ENCODE peak calls at places on chromosomes 12 and 14, in ten cellular contexts. Y is HCT116; P is fibroblast of lung; K is fibroblast of mammary gland; W is AG04450; O is A549; U is tibial nerve; X is OCI-LY7; R is CD8-positive, alpha-beta T cell; H is GM12878. B is an unnamed sample.

GRCh38 chr14:104335176-104335575 is 196.8 kb downstream of the KIF26A start:
- DNase-seq in Y (no peak), P (no peak), K (no peak), W (no peak), O (no peak), U (no peak), X (no peak), R (no peak), H (no peak), B (no peak)

GRCh38 chr14:63745858-63746425 is 18.1 kb upstream of the SGPP1 start:
- DNase-seq in Y (no peak), P (no peak), K (no peak), W (no peak), O (no peak), U (peak; percentile 29), X (peak; percentile 80), R (no peak), H (peak; percentile 80), B (no peak)

GRCh38 chr12:19771858-19772257 is 332.6 kb downstream of the AEBP2 start:
- DNase-seq in Y (no peak), P (peak; percentile 98), K (peak; percentile 51), W (peak; percentile 36), O (no peak), U (no peak), X (no peak), R (no peak), H (no peak), B (peak; percentile 99)

GRCh38 chr12:113465808-113466769 is 5.6 kb downstream of the LHX5 start:
- DNase-seq in Y (no peak), P (no peak), K (no peak), W (no peak), O (no peak), U (no peak), X (no peak), R (no peak), H (no peak), B (no peak)

GRCh38 chr12:1518763-1519516 is 75.4 kb downstream of the FBXL14 start:
- DNase-seq in Y (peak; percentile 32), P (peak; percentile 94), K (peak; percentile 92), W (peak; percentile 49), O (peak; percentile 81), U (no peak), X (no peak), R (no peak), H (no peak), B (peak; percentile 91)

GRCh38 chr12:128933926-128934325 is 80.6 kb downstream of the GLT1D1 start:
- DNase-seq in Y (no peak), P (no peak), K (no peak), W (no peak), O (no peak), U (no peak), X (no peak), R (no peak), H (no peak), B (no peak)

GRCh38 chr12:12713932-12714275 is 3.3 kb upstream of the CDKN1B start:
- DNase-seq in Y (no peak), P (no peak), K (no peak), W (no peak), O (no peak), U (no peak), X (no peak), R (no peak), H (no peak), B (no peak)

GRCh38 chr14:64363265-64363840 is 24.8 kb upstream of the MTHFD1 start:
- DNase-seq in Y (no peak), P (peak; percentile 74), K (peak; percentile 54), W (no peak), O (no peak), U (no peak), X (no peak), R (no peak), H (no peak), B (peak; percentile 65)

GRCh38 chr14:68938515-68939423 is 40.3 kb downstream of the ACTN1 start:
- DNase-seq in Y (no peak), P (peak; percentile 56), K (no peak), W (no peak), O (peak; percentile 90), U (no peak), X (no peak), R (no peak), H (no peak), B (no peak)

GRCh38 chr12:58976146-58976545 is 55.8 kb upstream of the LRIG3 start:
- DNase-seq in Y (no peak), P (no peak), K (no peak), W (no peak), O (no peak), U (no peak), X (no peak), R (no peak), H (no peak), B (no peak)

GRCh38 chr12:88634008-88634407 is 53.7 kb upstream of the KITLG start:
- DNase-seq in Y (no peak), P (no peak), K (no peak), W (no peak), O (no peak), U (no peak), X (no peak), R (no peak), H (no peak), B (no peak)

GRCh38 chr12:102634216-102634615 is 153.9 kb upstream of the IGF1 start:
- DNase-seq in Y (no peak), P (peak; percentile 70), K (peak; percentile 44), W (peak; percentile 33), O (no peak), U (peak; percentile 11), X (no peak), R (no peak), H (no peak), B (peak; percentile 60)

GRCh38 chr14:94329857-94330256 is 6.7 kb upstream of the SERPINA6 start:
- DNase-seq in Y (no peak), P (no peak), K (no peak), W (no peak), O (no peak), U (no peak), X (no peak), R (no peak), H (no peak), B (no peak)
- TF ChIP-seq CTCF in Y (no peak), P (no peak), K (no peak), W (no peak), O (no peak), U (no peak), X (no peak), R (no peak), H (no peak), B (no peak)

GRCh38 chr14:86654558-86655184 is 1124.7 kb downstream of the FLRT2 start:
- DNase-seq in Y (peak; percentile 0), P (peak; percentile 3), K (peak; percentile 57), W (no peak), O (peak; percentile 51), U (peak; percentile 61), X (peak; percentile 49), R (peak; percentile 9), H (no peak), B (no peak)
- TF ChIP-seq CTCF in Y (peak; percentile 33), P (peak; percentile 53), K (peak; percentile 65), W (peak; percentile 44), O (peak; percentile 39), U (no peak), X (peak; percentile 88), R (no peak), H (no peak), B (peak; percentile 33)

DNA sequence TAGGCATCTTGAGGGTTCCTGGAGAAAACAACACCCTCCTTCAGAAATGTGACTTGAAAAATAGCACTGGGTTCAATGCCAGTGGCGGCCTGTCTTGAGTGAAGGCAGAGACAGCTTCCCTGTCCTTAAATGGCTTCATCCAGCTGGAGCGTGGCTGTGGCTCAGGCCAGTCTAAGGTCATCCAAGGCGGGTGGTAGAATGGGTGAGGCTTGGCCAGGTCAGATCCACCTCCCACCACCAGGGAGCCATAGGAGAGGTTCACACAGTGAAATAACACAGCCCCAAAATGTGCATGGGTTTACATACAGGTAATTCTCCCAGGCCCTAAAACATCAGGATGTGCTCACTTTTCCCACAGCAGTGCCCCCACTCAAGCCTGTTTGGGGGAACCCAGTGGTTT is 171.3 kb downstream of the PHETA1 start:
- DNase-seq in Y (no peak), P (no peak), K (no peak), W (no peak), O (no peak), U (no peak), X (no peak), R (no peak), H (no peak), B (no peak)
- TF ChIP-seq CTCF in Y (no peak), P (no peak), K (no peak), W (no peak), O (no peak), U (no peak), X (no peak), R (no peak), H (no peak), B (no peak)

DNA sequence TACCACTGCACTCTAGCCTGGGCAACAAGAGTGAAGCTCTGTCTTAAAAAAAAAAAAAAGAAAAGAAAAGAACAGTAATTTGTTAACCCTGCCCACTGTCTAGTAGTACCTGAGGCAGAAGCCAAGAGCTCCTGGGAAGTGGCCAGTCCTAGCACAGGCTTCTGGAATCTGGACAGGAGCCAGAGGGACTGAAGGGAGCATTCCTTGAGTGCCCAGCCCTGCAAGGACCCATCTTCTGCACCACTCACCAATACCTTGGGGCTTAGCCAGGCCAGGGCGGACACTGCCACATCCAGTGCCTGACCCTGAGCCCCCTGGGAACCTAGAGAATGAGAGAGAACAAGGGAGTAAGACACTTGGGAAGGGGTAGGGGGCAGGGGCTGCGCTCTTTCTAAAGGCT is 33.7 kb downstream of the PARP2 start:
- DNase-seq in Y (no peak), P (peak; percentile 4), K (no peak), W (no peak), O (no peak), U (no peak), X (no peak), R (no peak), H (no peak), B (no peak)
- TF ChIP-seq CTCF in Y (no peak), P (no peak), K (no peak), W (no peak), O (no peak), U (no peak), X (no peak), R (no peak), H (no peak), B (no peak)

DNA sequence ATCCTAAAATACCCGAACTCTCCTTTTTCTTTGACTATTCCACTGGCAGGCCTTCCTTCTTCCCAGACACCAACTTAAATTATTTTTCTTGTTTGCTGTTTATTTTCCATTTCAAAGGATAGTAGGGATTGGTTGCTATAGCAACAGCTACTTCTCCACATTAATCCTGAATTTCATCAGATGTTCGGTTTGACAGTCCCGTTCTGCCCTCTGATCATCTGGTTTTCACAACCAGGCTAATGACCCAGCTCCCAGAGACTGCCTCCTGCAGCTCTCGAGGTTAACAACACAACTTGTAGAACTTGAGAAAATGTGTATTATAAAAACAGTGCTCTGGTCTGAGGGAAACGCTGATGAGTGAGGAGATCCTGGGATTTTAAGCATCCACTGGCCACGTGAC is 45.5 kb downstream of the NUAK1 start:
- DNase-seq in Y (no peak), P (no peak), K (no peak), W (no peak), O (no peak), U (no peak), X (no peak), R (no peak), H (no peak), B (no peak)
- TF ChIP-seq CTCF in Y (no peak), P (no peak), K (no peak), W (no peak), O (no peak), U (no peak), X (no peak), R (no peak), H (no peak), B (no peak)